ENCODE peak calls at places on chromosomes 7 and 10, in ten cellular contexts. G is RWPE1; U is WERI-Rb-1; O is HL-60; L is transverse colon; P is psoas muscle; H is CD4-positive, CD25-positive, alpha-beta regulatory T cell; Y is dorsolateral prefrontal cortex; A is HCT116; Z is K562. Q is an unnamed sample.

GRCh38 chr7:112421666-112422486 is 28.4 kb upstream of the IFRD1 start:
- DNase-seq in G (no peak), U (no peak), O (peak), L (no peak), P (no peak), H (no peak), Y (no peak), A (no peak), Z (no peak), Q (no peak)

GRCh38 chr10:24344279-24344678 is 135.3 kb downstream of the KIAA1217 start:
- DNase-seq in G (peak), U (no peak), O (no peak), L (no peak), P (no peak), H (no peak), Y (no peak), A (no peak), Z (no peak), Q (no peak)

GRCh38 chr7:129245533-129245932 is 20.7 kb downstream of the AHCYL2 start:
- DNase-seq in G (no peak), U (no peak), O (no peak), L (no peak), P (no peak), H (no peak), Y (no peak), A (no peak), Z (no peak), Q (no peak)

GRCh38 chr10:120643373-120643772 is 186.3 kb downstream of the PLPP4 start:
- DNase-seq in G (no peak), U (no peak), O (no peak), L (no peak), P (no peak), H (no peak), Y (no peak), A (no peak), Z (no peak), Q (no peak)

GRCh38 chr7:1818581-1819200 is 148.6 kb downstream of the ELFN1 start:
- DNase-seq in G (no peak), U (peak), O (no peak), L (no peak), P (no peak), H (no peak), Y (no peak), A (no peak), Z (no peak), Q (no peak)

GRCh38 chr10:126309193-126309592 is 79.1 kb downstream of the ADAM12 start:
- DNase-seq in G (no peak), U (no peak), O (no peak), L (no peak), P (no peak), H (no peak), Y (no peak), A (no peak), Z (no peak), Q (no peak)

GRCh38 chr7:76346778-76347177 is 12.0 kb downstream of the YWHAG start:
- DNase-seq in G (no peak), U (no peak), O (no peak), L (no peak), P (no peak), H (no peak), Y (no peak), A (no peak), Z (no peak), Q (no peak)

GRCh38 chr10:112915590-112916572 is 34.2 kb upstream of the TCF7L2 start:
- DNase-seq in G (peak), U (no peak), O (no peak), L (peak), P (no peak), H (no peak), Y (no peak), A (peak), Z (peak), Q (no peak)

GRCh38 chr10:93075369-93076221 is 1.9 kb downstream of the CYP26A1 start:
- DNase-seq in G (no peak), U (no peak), O (no peak), L (no peak), P (no peak), H (no peak), Y (no peak), A (no peak), Z (no peak), Q (no peak)

GRCh38 chr7:745431-745980 is 18.4 kb upstream of the PRKAR1B start:
- DNase-seq in G (no peak), U (peak), O (no peak), L (no peak), P (no peak), H (no peak), Y (peak), A (no peak), Z (no peak), Q (no peak)

GRCh38 chr10:24416248-24416647 is 207.3 kb downstream of the KIAA1217 start:
- DNase-seq in G (no peak), U (no peak), O (no peak), L (no peak), P (peak), H (no peak), Y (no peak), A (no peak), Z (no peak), Q (no peak)

GRCh38 chr7:150341263-150342118 is at the start of gene RARRES2:
- DNase-seq in G (no peak), U (no peak), O (no peak), L (peak), P (peak), H (no peak), Y (no peak), A (no peak), Z (peak), Q (no peak)

GRCh38 chr10:5876181-5876768 is 13.4 kb downstream of the ANKRD16 start:
- DNase-seq in G (no peak), U (no peak), O (no peak), L (no peak), P (no peak), H (no peak), Y (peak), A (no peak), Z (no peak), Q (no peak)

GRCh38 chr10:122462533-122463465 is 1.4 kb downstream of the HTRA1 start:
- DNase-seq in G (peak), U (no peak), O (no peak), L (no peak), P (peak), H (no peak), Y (no peak), A (no peak), Z (no peak), Q (no peak)

GRCh38 chr7:151795168-151795754 is 81.7 kb downstream of the PRKAG2 start:
- DNase-seq in G (no peak), U (no peak), O (no peak), L (no peak), P (no peak), H (peak), Y (peak), A (no peak), Z (no peak), Q (peak)

GRCh38 chr7:116786791-116787443 is 75.5 kb upstream of the CAPZA2 start:
- DNase-seq in G (no peak), U (peak), O (peak), L (no peak), P (no peak), H (no peak), Y (no peak), A (no peak), Z (no peak), Q (no peak)

GRCh38 chr7:18993933-18994668 is 123.3 kb downstream of the TWIST1 start:
- DNase-seq in G (no peak), U (no peak), O (no peak), L (no peak), P (no peak), H (no peak), Y (no peak), A (no peak), Z (no peak), Q (no peak)

GRCh38 chr7:142717453-142717852 is 31.8 kb upstream of the PRSS1 start:
- DNase-seq in G (no peak), U (no peak), O (no peak), L (peak), P (no peak), H (no peak), Y (no peak), A (no peak), Z (no peak), Q (no peak)

GRCh38 chr10:132721725-132722124 is 64.2 kb downstream of the NKX6-2 start:
- DNase-seq in G (no peak), U (no peak), O (no peak), L (no peak), P (no peak), H (no peak), Y (no peak), A (no peak), Z (no peak), Q (no peak)

GRCh38 chr7:87038993-87039716 is 20.3 kb downstream of the ELAPOR2 start:
- DNase-seq in G (no peak), U (no peak), O (no peak), L (no peak), P (no peak), H (no peak), Y (no peak), A (no peak), Z (no peak), Q (no peak)

GRCh38 chr7:70608229-70608628 is 523.7 kb upstream of the GALNT17 start:
- DNase-seq in G (no peak), U (no peak), O (no peak), L (no peak), P (no peak), H (no peak), Y (no peak), A (no peak), Z (no peak), Q (no peak)

GRCh38 chr7:138625849-138626230 is 75.3 kb downstream of the SVOPL start:
- DNase-seq in G (no peak), U (no peak), O (no peak), L (no peak), P (no peak), H (no peak), Y (no peak), A (no peak), Z (no peak), Q (no peak)

GRCh38 chr10:70809726-70810125 is 6.0 kb upstream of the SGPL1 start:
- DNase-seq in G (no peak), U (no peak), O (no peak), L (no peak), P (no peak), H (no peak), Y (no peak), A (no peak), Z (no peak), Q (no peak)

DNA sequence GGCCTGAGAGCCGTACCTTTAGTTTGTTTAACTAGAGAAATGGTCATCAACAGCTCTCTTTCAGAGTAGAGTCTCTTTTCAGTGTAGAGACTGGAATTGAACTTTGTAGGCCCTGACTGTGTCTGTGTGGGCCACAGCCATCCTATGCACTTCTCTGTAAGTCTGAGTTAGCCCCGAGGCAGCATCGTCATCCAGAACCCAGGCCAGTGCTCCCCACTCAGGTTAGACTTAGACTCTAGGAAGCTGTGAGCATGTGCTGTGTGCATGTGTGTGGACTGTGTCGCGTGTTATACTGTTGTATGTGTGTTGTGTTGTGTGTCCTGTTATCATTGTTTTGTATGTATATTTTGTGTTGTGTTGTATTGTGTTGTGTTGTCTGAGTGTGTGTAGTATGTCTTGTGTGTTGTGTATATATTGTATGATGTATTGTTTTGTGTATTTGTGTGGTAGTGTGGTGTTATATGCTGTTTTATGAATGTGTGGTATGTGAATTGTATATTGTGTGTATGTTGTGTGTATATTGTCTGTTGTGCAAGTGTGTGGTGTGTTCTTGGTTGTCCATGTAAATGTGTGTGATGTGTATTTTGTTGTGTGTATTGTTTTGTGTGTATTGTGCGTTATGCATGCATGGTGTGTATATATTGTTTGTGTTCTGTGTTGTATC is 18.1 kb upstream of the NCAPG2 start:
- DNase-seq in G (no peak), U (no peak), O (no peak), L (no peak), P (no peak), H (no peak), Y (no peak), A (no peak), Z (no peak), Q (no peak)
- H3K27ac ChIP-seq in G (no peak), U (no peak), O (no peak), L (no peak), P (no peak), H (no peak), Y (no peak), A (no peak), Z (no peak), Q (no peak)

GRCh38 chr7:51303142-51303525 is 13.5 kb downstream of the COBL start:
- DNase-seq in G (no peak), U (no peak), O (no peak), L (no peak), P (no peak), H (no peak), Y (no peak), A (no peak), Z (no peak), Q (no peak)
- H3K27ac ChIP-seq in G (no peak), U (no peak), O (no peak), L (no peak), P (no peak), H (no peak), Y (peak), A (no peak), Z (no peak), Q (peak)

DNA sequence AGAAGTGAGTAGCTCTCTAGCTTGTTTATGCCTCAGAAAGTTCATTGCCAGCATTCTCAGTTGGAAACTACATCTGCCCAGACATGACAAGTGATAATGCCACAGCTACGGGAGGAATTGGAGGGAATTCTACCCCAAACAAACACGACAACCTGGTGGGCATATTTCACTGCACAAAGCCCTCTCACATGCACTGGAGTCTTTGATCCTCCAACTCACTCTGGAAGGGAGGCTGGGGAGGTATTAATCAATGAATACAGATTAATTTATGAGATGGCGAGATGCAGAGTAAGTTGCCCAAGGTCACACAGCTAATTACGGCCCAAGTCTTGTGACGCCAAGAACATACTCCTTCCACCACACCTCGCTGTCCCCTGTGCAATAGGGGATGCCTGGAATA is 125.9 kb upstream of the MGMT start:
- DNase-seq in G (no peak), U (no peak), O (no peak), L (no peak), P (no peak), H (no peak), Y (no peak), A (no peak), Z (no peak), Q (no peak)
- H3K27ac ChIP-seq in G (no peak), U (no peak), O (no peak), L (no peak), P (no peak), H (no peak), Y (no peak), A (no peak), Z (no peak), Q (no peak)

GRCh38 chr10:62080905-62081304 is 179.4 kb downstream of the ARID5B start:
- DNase-seq in G (no peak), U (no peak), O (no peak), L (no peak), P (no peak), H (no peak), Y (no peak), A (no peak), Z (no peak), Q (no peak)
- H3K27ac ChIP-seq in G (peak), U (no peak), O (no peak), L (peak), P (peak), H (peak), Y (no peak), A (no peak), Z (no peak), Q (no peak)

GRCh38 chr10:115944538-115944937 is 328.5 kb downstream of the GFRA1 start:
- DNase-seq in G (no peak), U (no peak), O (no peak), L (no peak), P (no peak), H (no peak), Y (no peak), A (no peak), Z (no peak), Q (no peak)
- H3K27ac ChIP-seq in G (no peak), U (no peak), O (no peak), L (no peak), P (no peak), H (no peak), Y (no peak), A (no peak), Z (no peak), Q (no peak)